ENCODE peak calls at places on chromosomes 6 and 20, in five cellular contexts. M, T, X, L and V are unnamed samples.

GRCh38 chr20:58141971-58142842 is 86.2 kb downstream of the ANKRD60 start:
- DNase-seq in M (no peak), T (no peak), X (peak; percentile 44), L (no peak), V (no peak)

GRCh38 chr6:41502607-41503434 is 43.4 kb upstream of the FOXP4 start:
- DNase-seq in M (no peak), T (no peak), X (no peak), L (no peak), V (no peak)

GRCh38 chr6:34068462-34069044 is 77.3 kb downstream of the GRM4 start:
- DNase-seq in M (no peak), T (no peak), X (no peak), L (no peak), V (no peak)

GRCh38 chr6:26477431-26477830 is 19.7 kb downstream of the BTN2A1 start:
- DNase-seq in M (no peak), T (no peak), X (no peak), L (no peak), V (no peak)

GRCh38 chr20:18957328-18957727 is 143.7 kb downstream of the SCP2D1 start:
- DNase-seq in M (no peak), T (no peak), X (no peak), L (no peak), V (no peak)

GRCh38 chr6:149925253-149925973 is 2.5 kb upstream of the RAET1G start:
- DNase-seq in M (no peak), T (no peak), X (no peak), L (no peak), V (no peak)

GRCh38 chr6:27834879-27835549 is 77.2 kb downstream of the OR2B2 start:
- DNase-seq in M (no peak), T (no peak), X (no peak), L (no peak), V (no peak)

GRCh38 chr20:49750611-49751396 is 37.1 kb upstream of the B4GALT5 start:
- DNase-seq in M (no peak), T (no peak), X (no peak), L (no peak), V (no peak)

GRCh38 chr20:43431120-43431519 is 26.6 kb upstream of the SRSF6 start:
- DNase-seq in M (no peak), T (no peak), X (no peak), L (no peak), V (no peak)

GRCh38 chr6:4041480-4041879 is 37.5 kb downstream of the FAM217A start:
- DNase-seq in M (no peak), T (no peak), X (no peak), L (no peak), V (no peak)

GRCh38 chr6:118565317-118565960 is 17.3 kb downstream of the PLN start:
- DNase-seq in M (peak; percentile 42), T (peak; percentile 70), X (no peak), L (peak; percentile 48), V (peak; percentile 53)

GRCh38 chr20:46004813-46005505 is 3.7 kb upstream of the MMP9 start:
- DNase-seq in M (peak; percentile 37), T (no peak), X (no peak), L (peak; percentile 43), V (peak; percentile 84)

GRCh38 chr6:156545021-156545420 is 232.2 kb upstream of the ARID1B start:
- DNase-seq in M (no peak), T (no peak), X (no peak), L (no peak), V (no peak)

GRCh38 chr6:80457044-80457933 is 350.8 kb downstream of the BCKDHB start:
- DNase-seq in M (peak; percentile 98), T (no peak), X (peak; percentile 80), L (peak; percentile 95), V (peak; percentile 88)

GRCh38 chr20:22160254-22160653 is 424.1 kb downstream of the FOXA2 start:
- DNase-seq in M (no peak), T (no peak), X (no peak), L (no peak), V (no peak)

GRCh38 chr6:106283476-106283875 is 42.1 kb downstream of the ATG5 start:
- DNase-seq in M (no peak), T (no peak), X (no peak), L (no peak), V (no peak)

GRCh38 chr6:4692664-4693063 is 83.5 kb upstream of the CDYL start:
- DNase-seq in M (no peak), T (no peak), X (no peak), L (no peak), V (no peak)

GRCh38 chr20:48769111-48769879 is 58.5 kb downstream of the PREX1 start:
- DNase-seq in M (no peak), T (no peak), X (no peak), L (peak; percentile 25), V (no peak)

GRCh38 chr20:2840967-2841531 is 504 bp downstream of the VPS16 start:
- DNase-seq in M (no peak), T (no peak), X (peak; percentile 93), L (peak; percentile 75), V (peak; percentile 9)

GRCh38 chr20:19757973-19758887 is at the start of gene RIN2:
- DNase-seq in M (peak; percentile 82), T (peak; percentile 85), X (peak; percentile 93), L (peak; percentile 94), V (peak; percentile 55)

GRCh38 chr6:73032586-73032985 is 192.7 kb downstream of the KHDC1L start:
- DNase-seq in M (peak; percentile 64), T (peak; percentile 18), X (no peak), L (peak; percentile 80), V (peak; percentile 72)

GRCh38 chr6:150527100-150527499 is 72.6 kb upstream of the PLEKHG1 start:
- DNase-seq in M (peak; percentile 70), T (no peak), X (no peak), L (peak; percentile 26), V (peak; percentile 51)

GRCh38 chr20:46801003-46801702 is 91.7 kb downstream of the SLC2A10 start:
- DNase-seq in M (peak; percentile 56), T (no peak), X (no peak), L (no peak), V (peak; percentile 56)